ENCODE peak calls at places on chromosomes 4 and X, in ten cellular contexts. O is foreskin keratinocyte, Y is testis, S is type B pancreatic cell, D is WERI-Rb-1, C is brain microvascular endothelial cell, J is astrocyte of the spinal cord, F is WTC11, T is transverse colon, M is cardiac muscle cell. G is an unnamed sample.
A peak's percentile ranks its signal among the peaks of the same experiment; 100 is the strongest.

GRCh38 chr4:88743696-88744095 is 46.1 kb upstream of the NAP1L5 start:
- DNase-seq in Y (no peak), M (no peak), D (no peak), J (peak; percentile 90), F (no peak), S (no peak), O (no peak), C (peak; percentile 72), T (no peak), G (no peak)

GRCh38 chr4:117873779-117874178 is 160.5 kb upstream of the NDST3 start:
- DNase-seq in M (no peak), C (no peak), O (no peak), Y (no peak), D (no peak), J (no peak), F (no peak), T (no peak), S (no peak), G (no peak)

GRCh38 chr4:151251922-151252321 is 25.0 kb upstream of the PRSS48 start:
- DNase-seq in J (no peak), T (no peak), S (no peak), F (no peak), Y (no peak), M (no peak), D (no peak), C (no peak), O (no peak), G (no peak)

GRCh38 chrX:154428176-154429171 is at the start of gene ATP6AP1:
- DNase-seq in F (peak; percentile 83), S (peak; percentile 92), C (peak; percentile 93), D (peak; percentile 97), M (peak; percentile 91), Y (peak; percentile 93), J (peak; percentile 94), O (peak; percentile 67), T (peak; percentile 93), G (peak; percentile 89)

GRCh38 chr4:189046642-189047041 is 894.0 kb upstream of the FRG1 start:
- DNase-seq in D (no peak), T (no peak), S (no peak), M (no peak), Y (no peak), C (peak; percentile 16), O (peak; percentile 67), J (peak; percentile 36), F (no peak), G (peak; percentile 60)

GRCh38 chr4:42965326-42965725 is 72.8 kb downstream of the GRXCR1 start:
- DNase-seq in F (no peak), M (peak; percentile 12), C (no peak), D (peak; percentile 22), T (no peak), O (no peak), S (no peak), Y (no peak), J (no peak), G (peak; percentile 50)

GRCh38 chrX:39012561-39013209 is 211.4 kb downstream of the MID1IP1 start:
- DNase-seq in F (no peak), M (peak; percentile 27), Y (no peak), S (no peak), D (no peak), T (no peak), O (no peak), J (no peak), C (no peak), G (no peak)

GRCh38 chr4:577499-578450 is 1.7 kb upstream of the TMEM271 start:
- DNase-seq in D (no peak), T (no peak), M (no peak), O (peak; percentile 11), F (peak; percentile 70), J (peak; percentile 2), C (no peak), Y (no peak), S (no peak), G (peak; percentile 68)

GRCh38 chr4:148271166-148271565 is 171.0 kb downstream of the NR3C2 start:
- DNase-seq in F (no peak), O (no peak), C (no peak), S (no peak), T (no peak), Y (no peak), J (no peak), M (no peak), D (no peak), G (no peak)

GRCh38 chr4:84875636-84876371 is 90.7 kb downstream of the WDFY3 start:
- DNase-seq in D (no peak), F (no peak), J (no peak), T (no peak), S (no peak), C (peak; percentile 25), Y (no peak), O (no peak), M (no peak), G (no peak)

GRCh38 chr4:38904090-38904666 is 36.6 kb downstream of the FAM114A1 start:
- DNase-seq in D (peak; percentile 80), Y (no peak), M (peak; percentile 20), C (no peak), S (no peak), J (no peak), F (no peak), O (no peak), T (peak; percentile 14), G (no peak)

GRCh38 chr4:11700751-11701226 is 272.1 kb upstream of the HS3ST1 start:
- DNase-seq in J (peak; percentile 57), Y (no peak), T (no peak), F (no peak), O (peak; percentile 87), M (no peak), S (no peak), D (no peak), C (no peak), G (peak; percentile 54)

GRCh38 chr4:52721968-52722814 is 29.0 kb downstream of the ERVMER34-1 start:
- DNase-seq in F (peak; percentile 95), S (peak; percentile 90), C (peak; percentile 97), T (peak; percentile 94), O (peak; percentile 88), J (peak; percentile 99), D (no peak), M (peak; percentile 97), Y (peak; percentile 97), G (peak; percentile 98)

GRCh38 chrX:133655262-133655913 is 240.1 kb upstream of the GPC4 start:
- DNase-seq in D (no peak), F (no peak), J (no peak), S (no peak), Y (no peak), M (no peak), T (no peak), O (no peak), C (no peak), G (no peak)

DNA sequence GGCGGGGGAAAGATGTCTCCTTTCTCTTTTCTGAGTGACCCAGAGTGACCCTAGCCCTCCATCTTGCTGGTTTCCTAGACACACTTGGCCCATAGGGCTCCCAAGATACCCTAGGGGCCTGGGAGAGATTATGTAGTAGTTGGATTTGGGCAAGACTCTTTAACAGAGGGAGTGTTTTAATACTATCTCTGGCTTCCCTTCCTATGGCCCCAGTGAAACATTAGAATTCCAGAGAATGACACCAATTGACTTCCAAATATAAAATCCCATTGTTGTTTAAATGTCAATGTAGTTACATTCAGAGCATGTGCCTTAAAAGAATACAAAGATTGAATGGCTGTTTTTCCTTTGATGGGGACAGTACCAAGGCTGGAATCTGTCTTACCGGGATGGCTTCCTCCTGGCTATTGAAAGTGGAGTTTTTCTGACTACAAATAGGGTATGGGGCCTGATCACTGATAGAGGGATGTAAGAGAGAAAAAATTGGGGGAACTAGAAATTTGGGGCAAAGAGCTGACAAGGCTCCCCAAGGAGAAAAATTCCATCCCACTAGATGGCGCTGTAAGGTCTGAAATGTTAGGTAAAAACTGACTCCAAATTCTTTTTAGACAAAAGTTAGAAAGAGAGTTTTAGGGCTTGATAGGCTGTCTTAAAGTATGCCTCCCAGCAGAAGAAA is 10.7 kb downstream of the TENT5D start:
- DNase-seq in D (no peak), Y (no peak), O (no peak), C (no peak), M (no peak), F (peak; percentile 11), S (no peak), T (no peak), J (no peak), G (peak; percentile 20)
- TF ChIP-seq CTCF in D (peak; percentile 43), Y (no peak), O (peak; percentile 13), C (no peak), M (no peak), F (no peak), S (peak; percentile 20), T (no peak), J (no peak), G (peak; percentile 8)

DNA sequence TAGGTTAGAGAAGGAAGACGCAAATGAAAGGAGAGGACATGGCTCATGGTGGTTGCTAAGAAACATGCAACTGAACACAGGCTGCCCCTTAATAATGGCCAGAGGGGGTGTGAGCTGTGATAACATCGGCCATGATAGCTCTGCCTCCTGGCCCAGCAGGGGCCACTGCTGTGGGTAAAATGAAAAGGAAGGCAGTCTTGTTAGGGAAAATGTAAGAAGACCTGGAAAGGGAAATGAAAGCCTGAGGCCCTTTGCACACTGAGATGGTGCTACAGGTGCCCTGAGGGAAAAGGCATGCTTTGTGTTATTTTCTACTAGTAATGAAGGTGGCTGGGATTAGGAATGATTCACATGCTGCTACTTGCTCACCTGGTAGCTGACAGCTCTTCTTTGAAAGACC is 123.6 kb upstream of the MID1 start:
- DNase-seq in D (no peak), S (no peak), M (no peak), F (no peak), T (no peak), O (no peak), C (no peak), Y (no peak), J (no peak), G (no peak)
- TF ChIP-seq CTCF in D (no peak), S (no peak), M (no peak), F (no peak), T (no peak), O (no peak), C (no peak), Y (no peak), J (no peak), G (no peak)

DNA sequence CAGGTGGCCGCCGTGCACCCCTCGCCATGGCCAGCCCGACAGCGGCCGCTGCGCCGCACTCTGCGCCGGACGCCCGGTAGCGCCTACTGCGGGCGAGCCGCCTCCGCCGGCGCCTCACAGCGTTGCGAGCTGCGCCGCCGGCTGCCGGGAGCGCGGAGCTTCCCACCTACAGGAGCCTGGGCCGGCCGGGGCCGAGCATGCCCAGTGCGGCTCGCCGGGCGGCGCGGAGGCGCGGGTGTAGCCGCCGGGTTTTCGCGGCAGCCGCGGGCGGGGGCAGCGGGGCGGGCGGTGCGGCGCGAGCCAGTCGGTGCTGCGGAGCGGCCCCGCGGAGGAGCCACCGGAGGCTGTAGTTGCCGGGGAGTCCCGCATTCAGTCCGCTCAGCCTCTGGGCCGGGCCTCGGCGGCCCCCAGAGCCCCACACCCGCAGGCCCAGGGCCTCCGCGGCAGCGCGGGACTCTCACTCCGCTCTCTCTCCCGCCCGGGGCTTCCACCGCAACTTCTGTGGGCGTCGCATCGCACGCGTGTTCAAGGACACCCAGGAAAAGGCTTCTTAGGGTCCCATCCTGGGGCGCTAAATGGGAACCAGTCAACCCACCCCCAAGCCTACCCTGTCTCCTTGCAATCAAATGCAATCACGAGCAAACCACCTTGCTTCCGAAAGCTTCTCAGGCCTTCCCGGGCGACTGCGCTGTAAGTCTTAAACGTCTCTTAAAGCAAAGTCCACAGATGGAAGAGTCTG is at the start of gene MFAP3L:
- DNase-seq in S (peak; percentile 96), D (peak; percentile 94), F (peak; percentile 88), O (peak; percentile 54), C (peak; percentile 81), M (peak; percentile 94), Y (peak; percentile 89), J (peak; percentile 89), T (peak; percentile 91), G (peak; percentile 86)
- TF ChIP-seq CTCF in S (no peak), D (peak; percentile 54), F (no peak), O (peak; percentile 54), C (no peak), M (no peak), Y (peak; percentile 8), J (no peak), T (no peak), G (no peak)

GRCh38 chr4:147019061-147019460 is 73.4 kb upstream of the TTC29 start:
- DNase-seq in T (peak; percentile 59), D (peak; percentile 81), Y (peak; percentile 83), O (peak; percentile 11), M (peak; percentile 61), C (peak; percentile 70), F (peak; percentile 74), J (peak; percentile 60), S (no peak), G (peak; percentile 84)
- TF ChIP-seq CTCF in T (peak; percentile 64), D (peak; percentile 86), Y (peak; percentile 53), O (peak; percentile 75), M (peak; percentile 70), C (peak; percentile 78), F (peak; percentile 48), J (peak; percentile 66), S (peak; percentile 75), G (peak; percentile 89)

G was measured in MCF 10A.